ENCODE peak calls at places on chromosome 10, in nine cellular contexts. N is sigmoid colon; H is HepG2; S is astrocyte; M is neural progenitor cell; P is CD8-positive, alpha-beta T cell; Z is esophagus squamous epithelium; K is fibroblast of lung; U is psoas muscle. X is an unnamed sample.

GRCh38 chr10:12489357-12489756 is 140.0 kb downstream of the CAMK1D start:
- DNase-seq in N (no peak), P (no peak), M (no peak), U (no peak), Z (no peak), S (no peak), K (no peak), H (no peak), X (no peak)

GRCh38 chr10:124492266-124492665 is 30.6 kb downstream of the LHPP start:
- DNase-seq in U (no peak), Z (no peak), K (no peak), M (no peak), H (no peak), P (no peak), S (no peak), N (no peak), X (no peak)

GRCh38 chr10:18261660-18262292 is 121.6 kb downstream of the CACNB2 start:
- DNase-seq in H (peak), U (no peak), Z (no peak), P (no peak), N (no peak), K (no peak), M (no peak), S (no peak), X (no peak)

GRCh38 chr10:70122742-70123141 is 9.9 kb downstream of the AIFM2 start:
- DNase-seq in K (peak), Z (no peak), N (no peak), S (peak), U (no peak), H (no peak), M (no peak), P (no peak), X (no peak)

GRCh38 chr10:132397671-132398565 is 918 bp downstream of the PWWP2B start:
- DNase-seq in N (peak), M (peak), H (no peak), S (peak), Z (no peak), P (no peak), K (peak), U (peak), X (no peak)

GRCh38 chr10:62814901-62815372 is 1.2 kb downstream of the EGR2 start:
- DNase-seq in P (peak), N (no peak), K (peak), S (peak), Z (no peak), U (no peak), M (peak), H (no peak), X (no peak)

GRCh38 chr10:17657116-17657500 is 13.2 kb downstream of the STAM start:
- DNase-seq in M (no peak), Z (no peak), N (no peak), K (no peak), U (no peak), S (no peak), H (no peak), P (no peak), X (no peak)

GRCh38 chr10:131252586-131253276 is 58.8 kb downstream of the TCERG1L start:
- DNase-seq in P (no peak), U (peak), Z (no peak), K (no peak), H (no peak), N (peak), S (no peak), M (no peak), X (no peak)

GRCh38 chr10:71696635-71697326 is 22.8 kb downstream of the C10orf105 start:
- DNase-seq in N (no peak), U (peak), H (peak), Z (no peak), S (no peak), P (peak), K (no peak), M (peak), X (no peak)

GRCh38 chr10:126250527-126251310 is 137.6 kb downstream of the ADAM12 start:
- DNase-seq in H (no peak), U (no peak), S (no peak), Z (no peak), K (no peak), P (no peak), M (no peak), N (no peak), X (no peak)

GRCh38 chr10:119166564-119166963 is 1.1 kb upstream of the SFXN4 start:
- DNase-seq in Z (no peak), H (no peak), N (no peak), U (no peak), P (no peak), S (no peak), K (no peak), M (no peak), X (no peak)

GRCh38 chr10:1378473-1378872 is 322.3 kb downstream of the WDR37 start:
- DNase-seq in M (no peak), U (no peak), P (peak), Z (no peak), K (no peak), H (no peak), S (no peak), N (no peak), X (no peak)

GRCh38 chr10:118768041-118768933 is 13.5 kb upstream of the CACUL1 start:
- DNase-seq in P (no peak), H (no peak), Z (no peak), M (no peak), S (no peak), U (no peak), N (no peak), K (no peak), X (no peak)

GRCh38 chr10:77836299-77836820 is 90.2 kb downstream of the DLG5 start:
- DNase-seq in P (peak), M (no peak), H (no peak), K (no peak), Z (no peak), U (peak), N (no peak), S (no peak), X (no peak)

GRCh38 chr10:120052964-120053363 is 160.4 kb downstream of the SEC23IP start:
- DNase-seq in U (no peak), S (no peak), M (no peak), N (no peak), K (no peak), Z (no peak), H (no peak), P (no peak), X (no peak)

GRCh38 chr10:75159519-75159918 is 48.1 kb downstream of the SAMD8 start:
- DNase-seq in U (no peak), P (no peak), S (no peak), N (no peak), M (no peak), Z (no peak), K (no peak), H (no peak), X (no peak)

GRCh38 chr10:14971867-14972448 is 12.8 kb downstream of the MEIG1 start:
- DNase-seq in H (no peak), N (no peak), U (no peak), Z (no peak), M (peak), P (peak), K (no peak), S (no peak), X (no peak)

GRCh38 chr10:121662945-121663917 is 65.0 kb upstream of the FGFR2 start:
- DNase-seq in Z (no peak), K (no peak), P (no peak), S (no peak), M (peak), U (no peak), H (no peak), N (no peak), X (no peak)

GRCh38 chr10:28411648-28412047 is 108.8 kb upstream of the MPP7 start:
- DNase-seq in M (no peak), N (no peak), P (no peak), H (no peak), S (no peak), Z (no peak), K (no peak), U (no peak), X (no peak)

GRCh38 chr10:84706431-84706830 is 378.0 kb downstream of the CCSER2 start:
- DNase-seq in K (no peak), P (no peak), H (no peak), Z (no peak), N (no peak), M (no peak), S (no peak), U (no peak), X (no peak)

GRCh38 chr10:6040205-6040604 is 22.0 kb downstream of the IL2RA start:
- DNase-seq in P (no peak), U (no peak), S (no peak), Z (no peak), M (no peak), H (no peak), K (no peak), N (no peak), X (no peak)

GRCh38 chr10:11279286-11279685 is 261.6 kb downstream of the CELF2 start:
- DNase-seq in K (no peak), H (no peak), S (no peak), U (no peak), N (no peak), P (peak), Z (no peak), M (no peak), X (no peak)

GRCh38 chr10:70981936-70982335 is 93.6 kb upstream of the PCBD1 start:
- DNase-seq in S (no peak), M (no peak), U (no peak), P (no peak), Z (no peak), H (no peak), N (no peak), K (no peak), X (no peak)

GRCh38 chr10:104437226-104437625 is 83.6 kb downstream of the CFAP58 start:
- DNase-seq in K (no peak), U (no peak), M (no peak), N (no peak), P (no peak), Z (no peak), H (no peak), S (no peak), X (no peak)

GRCh38 chr10:116109481-116109880 is 163.5 kb downstream of the GFRA1 start:
- DNase-seq in H (no peak), N (no peak), P (no peak), S (no peak), Z (no peak), K (no peak), U (no peak), M (no peak), X (no peak)

DNA sequence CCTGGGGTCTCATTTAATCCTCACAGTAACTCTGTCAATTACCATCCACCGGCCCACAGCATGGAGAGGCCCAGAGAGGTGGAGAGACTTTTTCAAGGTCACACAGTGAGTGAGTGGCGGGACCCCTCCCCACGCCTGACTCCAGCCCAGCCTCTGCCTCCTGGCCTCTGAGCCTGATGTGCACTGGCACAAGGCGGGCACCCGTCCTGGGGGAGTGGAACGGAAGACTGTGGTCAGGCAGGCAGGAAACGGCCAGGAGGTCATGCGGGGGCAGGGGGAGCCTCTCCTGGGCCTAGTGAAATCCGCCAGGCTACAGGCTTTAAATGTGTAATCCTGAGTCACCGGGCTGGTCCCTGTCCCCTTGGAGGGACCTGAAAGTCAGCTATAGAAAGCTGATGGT is 32.2 kb downstream of the ZCCHC24 start:
- DNase-seq in P (no peak), H (no peak), N (peak), Z (no peak), S (no peak), U (peak), K (peak), M (no peak), X (no peak)
- H3K27ac ChIP-seq in P (no peak), H (no peak), N (no peak), Z (no peak), S (no peak), U (peak), K (no peak), M (no peak), X (no peak)

DNA sequence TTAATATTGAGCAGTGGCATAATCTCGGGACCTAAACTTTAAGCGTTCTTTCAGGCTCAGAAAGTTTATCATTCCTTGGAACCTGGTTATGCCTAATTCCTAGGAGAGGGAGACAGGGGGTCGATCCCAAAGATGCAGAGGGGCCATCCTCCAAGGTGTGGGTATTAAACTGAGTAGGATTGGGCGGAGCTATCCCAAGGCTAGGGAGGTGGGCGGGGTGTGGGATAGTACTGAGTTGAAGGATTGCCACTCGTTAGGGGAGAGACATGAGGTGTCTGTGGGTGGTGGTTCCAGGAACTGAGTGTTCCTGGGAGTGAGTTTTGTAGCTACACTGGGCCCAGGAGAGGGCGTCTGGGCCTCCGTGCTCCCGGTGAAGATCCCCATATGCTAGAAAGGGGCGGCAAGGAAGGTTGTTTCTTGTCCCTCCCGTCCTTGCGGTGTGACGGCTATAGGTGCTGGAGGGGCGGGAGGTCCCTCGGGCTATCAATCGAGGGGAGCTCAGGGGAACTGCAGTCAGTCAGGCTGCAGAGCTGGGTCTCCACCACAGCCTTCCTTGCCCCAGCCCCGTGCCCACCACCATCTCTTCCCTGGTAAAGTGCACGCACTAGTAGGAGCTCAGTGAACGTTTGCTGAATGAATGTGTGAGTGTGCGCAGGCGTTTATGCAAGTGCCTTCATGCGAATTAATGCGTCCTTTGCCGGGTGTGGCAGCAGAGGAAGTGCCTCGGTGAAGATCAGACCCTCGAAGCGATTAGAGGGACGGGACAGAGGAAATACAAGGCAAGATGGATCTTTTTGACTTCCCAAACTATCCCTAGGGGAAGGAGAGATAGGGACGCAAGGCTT is 3.0 kb upstream of the HMX2 start:
- DNase-seq in H (no peak), U (no peak), S (no peak), M (peak), Z (no peak), P (no peak), K (no peak), N (no peak), X (no peak)
- TF ChIP-seq CTCF in H (peak), U (no peak), S (no peak), M (peak), Z (no peak), P (no peak), K (no peak), N (no peak), X (no peak)

GRCh38 chr10:110209399-110209925 is 2.1 kb downstream of the MXI1 start:
- DNase-seq in S (peak), N (peak), U (peak), K (peak), M (peak), Z (no peak), H (no peak), P (peak), X (peak)
- H3K27ac ChIP-seq in S (peak), N (peak), U (peak), K (peak), M (no peak), Z (peak), H (peak), P (peak), X (peak)

DNA sequence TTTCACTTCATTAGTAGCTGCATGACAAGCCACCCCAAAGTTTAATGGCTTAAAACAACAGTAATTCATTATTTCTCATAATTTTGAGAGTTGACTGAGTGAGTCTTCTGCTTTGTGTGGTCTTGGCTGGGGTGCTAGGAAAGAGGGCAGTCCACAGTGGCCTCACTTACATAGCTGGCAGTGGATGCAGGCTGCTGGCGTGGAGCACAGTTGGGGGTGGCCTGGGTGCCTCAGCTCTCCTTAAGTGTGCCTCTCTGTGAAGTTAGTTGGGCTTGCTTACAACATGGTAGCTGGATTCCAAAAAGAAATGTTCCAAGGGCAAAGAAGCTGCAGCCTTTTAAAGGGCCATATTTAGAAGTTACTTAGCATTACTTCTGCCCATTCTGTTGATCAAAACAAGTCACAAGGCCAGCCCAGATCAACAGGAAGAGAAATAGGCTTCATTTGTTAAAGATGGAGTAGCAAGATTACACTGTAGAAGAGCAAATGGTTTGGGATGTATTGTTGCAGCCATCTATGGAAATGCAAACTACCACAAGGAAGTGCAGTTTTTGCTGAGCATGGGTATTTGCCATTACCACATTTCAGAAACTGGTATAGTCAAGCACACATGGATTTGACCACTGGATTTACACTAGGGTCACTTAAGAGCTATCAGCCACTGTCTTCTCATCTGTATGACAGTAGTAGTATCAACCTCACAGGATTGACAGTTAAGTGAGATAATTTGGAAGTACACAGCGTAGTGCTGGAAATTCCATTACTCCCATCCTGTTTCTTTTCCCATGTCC is 33.6 kb downstream of the ZEB1 start:
- DNase-seq in P (no peak), K (no peak), S (no peak), U (peak), Z (no peak), H (no peak), N (no peak), M (no peak), X (no peak)
- TF ChIP-seq CTCF in P (no peak), K (no peak), S (no peak), U (no peak), Z (no peak), H (no peak), N (no peak), M (no peak), X (no peak)

GRCh38 chr10:3570855-3571266 is 214.1 kb downstream of the KLF6 start:
- DNase-seq in K (peak), M (peak), N (peak), P (no peak), H (no peak), S (peak), U (peak), Z (no peak), X (no peak)

GRCh38 chr10:3570330-3570729 is 214.7 kb downstream of the KLF6 start:
- DNase-seq in N (no peak), Z (no peak), M (no peak), U (no peak), S (no peak), P (no peak), K (no peak), H (no peak), X (no peak)

GRCh38 chr10:3568392-3568791 is 216.6 kb downstream of the KLF6 start:
- DNase-seq in P (no peak), Z (no peak), U (no peak), N (no peak), K (no peak), M (no peak), S (no peak), H (no peak), X (no peak)

GRCh38 chr10:3567291-3567963 is 217.6 kb downstream of the KLF6 start:
- DNase-seq in P (no peak), Z (no peak), N (no peak), U (no peak), M (no peak), K (no peak), H (no peak), S (no peak), X (no peak)

DNA sequence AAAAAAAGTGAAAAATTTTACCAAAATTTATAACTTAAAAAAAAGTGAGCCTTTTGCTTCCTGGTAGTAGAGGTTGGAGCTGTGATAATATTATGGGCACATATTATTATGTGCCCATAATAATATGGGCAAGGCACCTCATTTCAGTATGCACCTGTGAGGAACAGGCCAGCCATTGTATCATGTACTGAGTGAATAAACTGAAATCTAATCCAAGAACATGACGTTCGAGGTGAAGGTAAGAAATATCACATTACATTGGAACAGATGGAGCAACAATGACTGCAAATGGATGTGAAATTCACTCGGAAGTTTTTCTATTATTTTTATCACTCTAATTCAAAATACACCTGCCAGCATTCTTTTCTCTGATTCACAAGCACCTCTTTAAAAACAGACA is 216.0 kb downstream of the KLF6 start:
- DNase-seq in P (no peak), U (no peak), Z (no peak), S (no peak), K (no peak), M (no peak), N (no peak), H (no peak), X (no peak)
- H3K27ac ChIP-seq in P (no peak), U (no peak), Z (no peak), S (no peak), K (no peak), M (no peak), N (no peak), H (no peak), X (no peak)

DNA sequence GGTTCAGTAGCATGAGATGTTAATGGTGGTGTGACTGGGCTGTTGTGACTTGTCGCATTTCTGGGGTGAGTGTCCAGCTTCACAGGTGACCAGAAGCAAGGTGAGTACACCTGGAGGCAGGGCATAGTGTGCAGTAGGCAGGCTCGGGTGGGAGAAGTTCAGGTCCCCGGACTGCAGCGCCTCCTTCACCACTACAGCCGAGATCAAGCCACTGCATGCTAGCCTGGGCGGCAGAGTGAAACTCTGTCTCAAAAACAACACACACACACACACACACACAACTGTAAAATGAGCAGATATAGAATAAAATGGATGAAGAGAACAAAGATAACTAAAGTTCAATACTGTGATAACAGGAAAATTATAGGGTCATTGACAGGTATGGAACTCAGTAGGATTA is 11.1 kb upstream of the PARD3 start:
- DNase-seq in U (no peak), P (no peak), K (no peak), S (no peak), M (no peak), Z (no peak), N (no peak), H (peak), X (no peak)
- TF ChIP-seq CTCF in U (no peak), P (no peak), K (no peak), S (no peak), M (peak), Z (no peak), N (no peak), H (peak), X (no peak)

GRCh38 chr10:86649471-86650150 is 4.7 kb upstream of the OPN4 start:
- DNase-seq in P (no peak), U (no peak), N (peak), H (no peak), K (no peak), S (no peak), Z (no peak), M (no peak), X (no peak)
- H3K27ac ChIP-seq in P (no peak), U (peak), N (no peak), H (no peak), K (no peak), S (no peak), Z (no peak), M (no peak), X (no peak)

GRCh38 chr10:97238855-97239254 is 53.1 kb upstream of the SLIT1 start:
- DNase-seq in U (no peak), S (no peak), H (no peak), K (no peak), M (no peak), Z (no peak), N (no peak), P (no peak), X (no peak)

GRCh38 chr10:97229322-97229721 is 43.6 kb upstream of the SLIT1 start:
- DNase-seq in N (no peak), M (no peak), Z (no peak), S (no peak), U (no peak), H (no peak), K (peak), P (no peak), X (no peak)

GRCh38 chr10:97235353-97235752 is 49.6 kb upstream of the SLIT1 start:
- DNase-seq in K (no peak), Z (no peak), U (no peak), P (no peak), H (no peak), M (no peak), S (no peak), N (no peak), X (no peak)

GRCh38 chr10:97230146-97230545 is 44.4 kb upstream of the SLIT1 start:
- DNase-seq in P (no peak), S (peak), H (no peak), Z (no peak), U (no peak), N (no peak), K (peak), M (no peak), X (no peak)

GRCh38 chr10:97234403-97234802 is 48.6 kb upstream of the SLIT1 start:
- DNase-seq in U (no peak), S (peak), P (no peak), M (peak), N (no peak), Z (no peak), H (peak), K (peak), X (peak)
- TF ChIP-seq CTCF in U (peak), S (peak), P (peak), M (peak), N (no peak), Z (peak), H (peak), K (peak), X (peak)

X was measured in AG04450.